ENCODE peak calls at places on chromosomes 16 and 17, in nine cellular contexts. One of them, this sample, is unnamed.

GRCh38 chr17:46876353-46876887 is 25.0 kb downstream of the WNT9B start:
- DNase-seq in AG04449: no peak
- DNase-seq in right atrium auricular region: no peak
- DNase-seq in K562: peak; percentile 42
- DNase-seq in endothelial cell of umbilical vein: no peak
- DNase-seq in MCF 10A: peak; percentile 46
- DNase-seq in PC-9: peak; percentile 57
- DNase-seq in mucosa of descending colon: peak; percentile 85
- DNase-seq in mesothelial cell of epicardium: no peak
- DNase-seq in this sample: no peak

GRCh38 chr17:57330587-57330986 is 74.3 kb downstream of the MSI2 start:
- DNase-seq in mucosa of descending colon: no peak
- DNase-seq in K562: no peak
- DNase-seq in mesothelial cell of epicardium: no peak
- DNase-seq in MCF 10A: no peak
- DNase-seq in endothelial cell of umbilical vein: no peak
- DNase-seq in AG04449: no peak
- DNase-seq in PC-9: no peak
- DNase-seq in right atrium auricular region: no peak
- DNase-seq in this sample: no peak

GRCh38 chr16:11258553-11259287 is 2.7 kb upstream of the SOCS1 start:
- DNase-seq in right atrium auricular region: peak; percentile 67
- DNase-seq in PC-9: no peak
- DNase-seq in mesothelial cell of epicardium: no peak
- DNase-seq in endothelial cell of umbilical vein: no peak
- DNase-seq in AG04449: no peak
- DNase-seq in MCF 10A: no peak
- DNase-seq in K562: no peak
- DNase-seq in mucosa of descending colon: peak; percentile 64
- DNase-seq in this sample: no peak

GRCh38 chr17:79926308-79927135 is 87.3 kb upstream of the CBX4 start:
- DNase-seq in MCF 10A: no peak
- DNase-seq in K562: no peak
- DNase-seq in mucosa of descending colon: no peak
- DNase-seq in mesothelial cell of epicardium: no peak
- DNase-seq in AG04449: no peak
- DNase-seq in PC-9: no peak
- DNase-seq in right atrium auricular region: no peak
- DNase-seq in endothelial cell of umbilical vein: no peak
- DNase-seq in this sample: no peak

GRCh38 chr16:78230832-78231231 is 131.4 kb downstream of the WWOX start:
- DNase-seq in AG04449: no peak
- DNase-seq in MCF 10A: peak; percentile 54
- DNase-seq in PC-9: peak; percentile 58
- DNase-seq in K562: no peak
- DNase-seq in mesothelial cell of epicardium: no peak
- DNase-seq in right atrium auricular region: no peak
- DNase-seq in mucosa of descending colon: no peak
- DNase-seq in endothelial cell of umbilical vein: peak; percentile 69
- DNase-seq in this sample: no peak

GRCh38 chr17:62045517-62045916 is 19.6 kb downstream of the MED13 start:
- DNase-seq in right atrium auricular region: no peak
- DNase-seq in K562: no peak
- DNase-seq in mucosa of descending colon: no peak
- DNase-seq in MCF 10A: no peak
- DNase-seq in mesothelial cell of epicardium: no peak
- DNase-seq in endothelial cell of umbilical vein: no peak
- DNase-seq in AG04449: no peak
- DNase-seq in PC-9: no peak
- DNase-seq in this sample: no peak

GRCh38 chr16:13959626-13960025 is 39.7 kb downstream of the ERCC4 start:
- DNase-seq in endothelial cell of umbilical vein: no peak
- DNase-seq in K562: no peak
- DNase-seq in mucosa of descending colon: no peak
- DNase-seq in AG04449: no peak
- DNase-seq in mesothelial cell of epicardium: no peak
- DNase-seq in MCF 10A: no peak
- DNase-seq in right atrium auricular region: no peak
- DNase-seq in PC-9: no peak
- DNase-seq in this sample: no peak

GRCh38 chr17:50110591-50111349 is 15.6 kb downstream of the PDK2 start:
- DNase-seq in PC-9: no peak
- DNase-seq in AG04449: no peak
- DNase-seq in right atrium auricular region: peak; percentile 84
- DNase-seq in K562: no peak
- DNase-seq in endothelial cell of umbilical vein: no peak
- DNase-seq in mesothelial cell of epicardium: no peak
- DNase-seq in mucosa of descending colon: no peak
- DNase-seq in MCF 10A: no peak
- DNase-seq in this sample: no peak

GRCh38 chr16:79286646-79287423 is 313.7 kb downstream of the MAF start:
- DNase-seq in mesothelial cell of epicardium: no peak
- DNase-seq in mucosa of descending colon: peak; percentile 64
- DNase-seq in AG04449: no peak
- DNase-seq in right atrium auricular region: no peak
- DNase-seq in endothelial cell of umbilical vein: no peak
- DNase-seq in PC-9: no peak
- DNase-seq in MCF 10A: no peak
- DNase-seq in K562: no peak
- DNase-seq in this sample: no peak

GRCh38 chr16:88759245-88759975 is 25.6 kb downstream of the PIEZO1 start:
- DNase-seq in endothelial cell of umbilical vein: peak; percentile 26
- DNase-seq in right atrium auricular region: no peak
- DNase-seq in PC-9: no peak
- DNase-seq in K562: no peak
- DNase-seq in AG04449: no peak
- DNase-seq in MCF 10A: no peak
- DNase-seq in mucosa of descending colon: peak; percentile 85
- DNase-seq in mesothelial cell of epicardium: no peak
- DNase-seq in this sample: no peak

GRCh38 chr17:17358866-17359265 is 55.7 kb downstream of the NT5M start:
- DNase-seq in mucosa of descending colon: no peak
- DNase-seq in K562: no peak
- DNase-seq in endothelial cell of umbilical vein: no peak
- DNase-seq in MCF 10A: no peak
- DNase-seq in AG04449: no peak
- DNase-seq in right atrium auricular region: no peak
- DNase-seq in PC-9: no peak
- DNase-seq in mesothelial cell of epicardium: no peak
- DNase-seq in this sample: no peak

GRCh38 chr17:14316131-14316854 is 15.4 kb downstream of the HS3ST3B1 start:
- DNase-seq in AG04449: no peak
- DNase-seq in PC-9: no peak
- DNase-seq in mesothelial cell of epicardium: no peak
- DNase-seq in endothelial cell of umbilical vein: no peak
- DNase-seq in mucosa of descending colon: no peak
- DNase-seq in MCF 10A: no peak
- DNase-seq in right atrium auricular region: peak; percentile 21
- DNase-seq in K562: no peak
- DNase-seq in this sample: no peak

GRCh38 chr16:1713933-1714332 is 7.9 kb downstream of the MAPK8IP3 start:
- DNase-seq in AG04449: no peak
- DNase-seq in K562: no peak
- DNase-seq in MCF 10A: no peak
- DNase-seq in mesothelial cell of epicardium: no peak
- DNase-seq in right atrium auricular region: no peak
- DNase-seq in mucosa of descending colon: no peak
- DNase-seq in endothelial cell of umbilical vein: no peak
- DNase-seq in PC-9: no peak
- DNase-seq in this sample: no peak

GRCh38 chr16:82713778-82714177 is 87.0 kb downstream of the CDH13 start:
- DNase-seq in MCF 10A: no peak
- DNase-seq in PC-9: no peak
- DNase-seq in K562: no peak
- DNase-seq in mesothelial cell of epicardium: no peak
- DNase-seq in mucosa of descending colon: no peak
- DNase-seq in right atrium auricular region: no peak
- DNase-seq in endothelial cell of umbilical vein: no peak
- DNase-seq in AG04449: no peak
- DNase-seq in this sample: no peak

GRCh38 chr17:7560172-7561027 is 1.3 kb upstream of the SENP3 start:
- DNase-seq in mesothelial cell of epicardium: peak; percentile 80
- DNase-seq in AG04449: no peak
- DNase-seq in MCF 10A: no peak
- DNase-seq in endothelial cell of umbilical vein: peak; percentile 56
- DNase-seq in PC-9: no peak
- DNase-seq in K562: peak; percentile 63
- DNase-seq in mucosa of descending colon: peak; percentile 88
- DNase-seq in right atrium auricular region: no peak
- DNase-seq in this sample: peak; percentile 76

GRCh38 chr17:7561589-7562207 is at the start of gene SENP3:
- DNase-seq in mesothelial cell of epicardium: peak; percentile 95
- DNase-seq in right atrium auricular region: peak; percentile 86
- DNase-seq in endothelial cell of umbilical vein: peak; percentile 85
- DNase-seq in PC-9: peak; percentile 61
- DNase-seq in mucosa of descending colon: peak; percentile 93
- DNase-seq in K562: peak; percentile 95
- DNase-seq in MCF 10A: peak; percentile 83
- DNase-seq in AG04449: peak; percentile 29
- DNase-seq in this sample: peak; percentile 86

GRCh38 chr17:7562208-7562605 is 488 bp downstream of the SENP3 start:
- DNase-seq in PC-9: no peak
- DNase-seq in mucosa of descending colon: no peak
- DNase-seq in AG04449: no peak
- DNase-seq in MCF 10A: no peak
- DNase-seq in endothelial cell of umbilical vein: no peak
- DNase-seq in K562: no peak
- DNase-seq in mesothelial cell of epicardium: no peak
- DNase-seq in right atrium auricular region: no peak
- DNase-seq in this sample: no peak

GRCh38 chr17:7559307-7560171 is 989 bp downstream of the TNFSF13 start:
- DNase-seq in mucosa of descending colon: peak; percentile 38
- DNase-seq in MCF 10A: peak; percentile 75
- DNase-seq in mesothelial cell of epicardium: no peak
- DNase-seq in AG04449: no peak
- DNase-seq in right atrium auricular region: no peak
- DNase-seq in endothelial cell of umbilical vein: no peak
- DNase-seq in PC-9: no peak
- DNase-seq in K562: no peak
- DNase-seq in this sample: no peak

DNA sequence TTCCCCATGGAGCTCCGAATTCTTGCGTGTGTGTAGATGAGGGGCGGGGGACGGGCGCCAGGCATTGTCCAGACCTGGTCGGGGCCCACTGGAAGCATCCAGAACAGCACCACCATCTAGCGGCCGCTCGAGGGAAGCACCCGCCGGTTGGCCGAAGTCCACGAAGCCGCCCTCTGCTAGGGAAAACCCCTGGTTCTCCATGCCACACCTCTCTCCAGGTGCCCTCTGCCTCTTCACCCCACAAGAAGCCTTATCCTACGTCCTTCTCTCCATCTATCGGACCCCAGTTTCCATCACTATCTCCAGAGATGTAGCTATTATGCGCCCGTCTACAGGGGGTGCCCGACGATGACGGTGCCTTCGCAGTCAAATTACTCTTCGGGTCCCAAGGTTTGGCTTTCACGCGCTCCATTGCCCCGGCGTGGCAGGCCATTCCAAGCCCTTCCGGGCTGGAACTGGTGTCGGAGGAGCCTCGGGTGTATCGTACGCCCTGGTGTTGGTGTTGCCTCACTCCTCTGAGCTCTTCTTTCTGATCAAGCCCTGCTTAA is 617 bp upstream of the SENP3 start:
- DNase-seq in endothelial cell of umbilical vein: peak; percentile 86
- DNase-seq in MCF 10A: peak; percentile 92
- DNase-seq in AG04449: peak; percentile 23
- DNase-seq in mucosa of descending colon: peak; percentile 97
- DNase-seq in PC-9: peak; percentile 62
- DNase-seq in mesothelial cell of epicardium: peak; percentile 93
- DNase-seq in right atrium auricular region: peak; percentile 94
- DNase-seq in K562: peak; percentile 87
- DNase-seq in this sample: peak; percentile 84
- TF ChIP-seq CTCF in endothelial cell of umbilical vein: peak; percentile 96
- TF ChIP-seq CTCF in MCF 10A: peak; percentile 88
- TF ChIP-seq CTCF in AG04449: peak; percentile 92
- TF ChIP-seq CTCF in mucosa of descending colon: peak; percentile 92
- TF ChIP-seq CTCF in PC-9: peak; percentile 69
- TF ChIP-seq CTCF in mesothelial cell of epicardium: peak; percentile 66
- TF ChIP-seq CTCF in right atrium auricular region: peak; percentile 83
- TF ChIP-seq CTCF in K562: peak; percentile 76
- TF ChIP-seq CTCF in this sample: peak; percentile 78

DNA sequence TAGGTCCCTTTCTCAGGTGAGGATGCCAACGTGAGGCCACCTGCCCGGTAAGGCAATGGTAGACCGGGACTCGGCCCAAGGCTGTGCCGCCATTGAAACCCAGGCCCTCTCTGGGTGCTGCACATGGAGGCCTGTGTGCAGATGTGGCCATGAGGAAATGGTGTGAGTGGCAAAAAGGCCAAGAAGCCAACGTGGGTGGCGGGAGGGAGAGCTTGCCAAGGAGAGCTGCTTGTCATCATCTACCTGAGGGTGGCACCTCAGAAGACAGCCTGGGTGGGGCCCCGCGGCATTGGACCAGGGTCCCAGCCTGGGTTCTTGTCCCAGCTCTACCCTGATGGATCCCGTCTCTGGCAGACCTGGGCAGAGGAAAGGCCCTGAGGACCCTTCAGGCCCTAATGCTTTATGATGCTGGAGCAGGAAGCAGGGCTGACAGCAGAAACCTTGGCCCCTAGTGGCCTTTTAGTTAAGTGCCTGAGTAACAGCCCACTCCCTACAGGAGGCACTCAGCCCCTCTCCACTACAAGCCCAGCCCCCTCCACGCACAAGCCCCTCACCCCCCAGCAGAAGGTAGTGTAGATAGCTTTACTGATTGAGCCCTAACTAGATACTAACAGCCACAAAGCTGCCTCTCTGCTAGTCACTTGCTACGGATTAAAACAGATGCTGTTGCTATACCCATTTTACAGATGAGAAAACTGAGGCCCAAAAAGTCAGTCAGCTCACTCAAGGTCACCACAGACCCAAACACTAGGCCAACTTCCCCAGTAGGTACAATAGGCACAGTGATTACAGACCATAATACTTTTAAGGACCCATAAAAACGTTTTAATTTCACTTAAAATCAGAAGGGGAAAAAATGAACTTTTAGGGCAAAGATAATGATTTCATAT is 26.2 kb upstream of the KIFC3 start:
- DNase-seq in mesothelial cell of epicardium: no peak
- DNase-seq in MCF 10A: no peak
- DNase-seq in right atrium auricular region: no peak
- DNase-seq in PC-9: no peak
- DNase-seq in endothelial cell of umbilical vein: no peak
- DNase-seq in K562: no peak
- DNase-seq in AG04449: no peak
- DNase-seq in mucosa of descending colon: no peak
- DNase-seq in this sample: no peak
- TF ChIP-seq CTCF in mesothelial cell of epicardium: no peak
- TF ChIP-seq CTCF in MCF 10A: no peak
- TF ChIP-seq CTCF in right atrium auricular region: no peak
- TF ChIP-seq CTCF in PC-9: peak; percentile 25
- TF ChIP-seq CTCF in endothelial cell of umbilical vein: peak; percentile 13
- TF ChIP-seq CTCF in K562: peak; percentile 30
- TF ChIP-seq CTCF in AG04449: no peak
- TF ChIP-seq CTCF in mucosa of descending colon: no peak
- TF ChIP-seq CTCF in this sample: no peak

GRCh38 chr16:61374071-61374470 is 662.2 kb downstream of the CDH8 start:
- DNase-seq in mesothelial cell of epicardium: no peak
- DNase-seq in right atrium auricular region: no peak
- DNase-seq in K562: no peak
- DNase-seq in mucosa of descending colon: no peak
- DNase-seq in AG04449: no peak
- DNase-seq in endothelial cell of umbilical vein: no peak
- DNase-seq in PC-9: no peak
- DNase-seq in MCF 10A: no peak
- DNase-seq in this sample: no peak
- TF ChIP-seq CTCF in mesothelial cell of epicardium: no peak
- TF ChIP-seq CTCF in right atrium auricular region: no peak
- TF ChIP-seq CTCF in K562: no peak
- TF ChIP-seq CTCF in mucosa of descending colon: no peak
- TF ChIP-seq CTCF in AG04449: no peak
- TF ChIP-seq CTCF in endothelial cell of umbilical vein: no peak
- TF ChIP-seq CTCF in PC-9: no peak
- TF ChIP-seq CTCF in MCF 10A: no peak
- TF ChIP-seq CTCF in this sample: no peak

GRCh38 chr17:32487460-32488176 is 825 bp downstream of the CDK5R1 start:
- DNase-seq in K562: peak; percentile 37
- DNase-seq in right atrium auricular region: no peak
- DNase-seq in mucosa of descending colon: peak; percentile 54
- DNase-seq in AG04449: no peak
- DNase-seq in mesothelial cell of epicardium: peak; percentile 56
- DNase-seq in PC-9: no peak
- DNase-seq in endothelial cell of umbilical vein: peak; percentile 24
- DNase-seq in MCF 10A: no peak
- DNase-seq in this sample: no peak
- TF ChIP-seq CTCF in K562: no peak
- TF ChIP-seq CTCF in right atrium auricular region: no peak
- TF ChIP-seq CTCF in mucosa of descending colon: no peak
- TF ChIP-seq CTCF in AG04449: no peak
- TF ChIP-seq CTCF in mesothelial cell of epicardium: no peak
- TF ChIP-seq CTCF in PC-9: no peak
- TF ChIP-seq CTCF in endothelial cell of umbilical vein: no peak
- TF ChIP-seq CTCF in MCF 10A: no peak
- TF ChIP-seq CTCF in this sample: no peak